ENCODE peak calls at places on chromosomes 12 and 14, in five cellular contexts. P is GM23248, E is neural progenitor cell, D is MM.1S, H is GM23338. Z is an unnamed sample.

GRCh38 chr14:45065951-45066350 is 18.0 kb upstream of the PRPF39 start:
- DNase-seq in P (no peak), E (no peak), H (no peak), D (no peak), Z (no peak)

GRCh38 chr14:61703342-61704129 is 8.2 kb downstream of the HIF1A start:
- DNase-seq in D (no peak), E (no peak), P (peak; percentile 27), H (no peak), Z (no peak)

GRCh38 chr12:101925352-101925751 is 48.0 kb downstream of the DRAM1 start:
- DNase-seq in D (no peak), H (no peak), E (no peak), P (peak; percentile 98), Z (no peak)

GRCh38 chr12:64900540-64900939 is 76.1 kb downstream of the TBC1D30 start:
- DNase-seq in P (peak; percentile 78), H (no peak), E (no peak), D (no peak), Z (no peak)

GRCh38 chr14:54637829-54638446 is 71.0 kb downstream of the SAMD4A start:
- DNase-seq in P (peak; percentile 61), D (no peak), E (no peak), H (no peak), Z (no peak)

GRCh38 chr12:79186506-79186905 is 321.9 kb downstream of the SYT1 start:
- DNase-seq in E (no peak), P (no peak), D (no peak), H (no peak), Z (no peak)

GRCh38 chr12:105644770-105645169 is 314.3 kb downstream of the C12orf75 start:
- DNase-seq in D (no peak), E (no peak), H (no peak), P (no peak), Z (no peak)

GRCh38 chr14:54364555-54365415 is 32.0 kb upstream of the CDKN3 start:
- DNase-seq in H (no peak), D (no peak), P (peak; percentile 81), E (no peak), Z (no peak)

GRCh38 chr14:95961481-95961880 is 77.7 kb upstream of the C14orf132 start:
- DNase-seq in D (no peak), H (no peak), P (no peak), E (no peak), Z (no peak)

GRCh38 chr14:91330846-91331245 is 86.3 kb upstream of the GPR68 start:
- DNase-seq in D (no peak), P (no peak), H (no peak), E (no peak), Z (no peak)

GRCh38 chr12:55728932-55729591 is at the start of gene CD63:
- DNase-seq in H (peak; percentile 77), E (peak; percentile 86), D (peak; percentile 62), P (peak; percentile 95), Z (peak; percentile 75)

GRCh38 chr14:100348779-100349708 is 25.9 kb downstream of the SLC25A47 start:
- DNase-seq in H (no peak), P (no peak), E (no peak), D (no peak), Z (no peak)

GRCh38 chr14:65949711-65950516 is 536.3 kb upstream of the CCDC196 start:
- DNase-seq in P (peak; percentile 46), E (no peak), D (no peak), H (no peak), Z (no peak)

GRCh38 chr12:52346596-52346995 is 20.7 kb downstream of the KRT85 start:
- DNase-seq in H (no peak), E (no peak), D (peak; percentile 22), P (no peak), Z (no peak)

GRCh38 chr12:67590122-67590795 is 58.3 kb upstream of the DYRK2 start:
- DNase-seq in P (no peak), D (no peak), E (no peak), H (no peak), Z (no peak)

GRCh38 chr14:34374998-34375740 is 86.9 kb downstream of the SPTSSA start:
- DNase-seq in E (no peak), H (no peak), D (no peak), P (peak; percentile 26), Z (no peak)

GRCh38 chr12:26017484-26018211 is 59.2 kb downstream of the RASSF8 start:
- DNase-seq in D (peak; percentile 37), E (peak; percentile 85), H (peak; percentile 88), P (peak; percentile 61), Z (peak; percentile 27)

GRCh38 chr12:75543529-75543928 is 32.1 kb upstream of the KRR1 start:
- DNase-seq in D (no peak), P (no peak), E (no peak), H (no peak), Z (no peak)

GRCh38 chr12:67068773-67069450 is 200.2 kb upstream of the CAND1 start:
- DNase-seq in E (peak; percentile 83), D (peak; percentile 62), H (peak; percentile 74), P (peak; percentile 56), Z (peak; percentile 48)

GRCh38 chr14:103393687-103394626 is 8.7 kb downstream of the MARK3 start:
- DNase-seq in P (peak; percentile 71), H (peak; percentile 64), E (peak; percentile 38), D (no peak), Z (peak; percentile 44)

GRCh38 chr12:44286336-44286735 is 450.5 kb downstream of the TMEM117 start:
- DNase-seq in H (no peak), D (no peak), E (no peak), P (peak; percentile 57), Z (no peak)

GRCh38 chr12:90896164-90896563 is 58.8 kb downstream of the CCER1 start:
- DNase-seq in P (peak; percentile 62), H (no peak), D (no peak), E (no peak), Z (no peak)

GRCh38 chr12:105427883-105428282 is 97.4 kb downstream of the C12orf75 start:
- DNase-seq in D (no peak), E (no peak), H (no peak), P (peak; percentile 63), Z (no peak)

GRCh38 chr14:30519961-30520360 is 39.0 kb upstream of the G2E3 start:
- DNase-seq in E (no peak), H (no peak), D (no peak), P (no peak), Z (no peak)

GRCh38 chr12:131211279-131211938 is 257.7 kb downstream of the ADGRD1 start:
- DNase-seq in E (no peak), D (no peak), P (no peak), H (no peak), Z (no peak)

GRCh38 chr14:23094666-23095195 is at the start of gene ACIN1:
- DNase-seq in E (peak; percentile 96), D (peak; percentile 72), H (no peak), P (peak; percentile 90), Z (peak; percentile 94)

GRCh38 chr14:51609987-51610283 is 41.8 kb upstream of the FRMD6 start:
- DNase-seq in H (no peak), D (peak; percentile 64), P (peak; percentile 53), E (no peak), Z (no peak)

GRCh38 chr14:22549981-22550670 is 38.9 kb downstream of the DAD1 start:
- DNase-seq in E (no peak), H (peak; percentile 58), P (no peak), D (no peak), Z (peak; percentile 70)

GRCh38 chr12:49294086-49294803 is 702 bp upstream of the PRPH start:
- DNase-seq in E (peak; percentile 42), H (no peak), D (no peak), P (no peak), Z (no peak)
- TF ChIP-seq EZH2phosphoT487 in E (no peak), H (no peak), D (no peak), P (no peak), Z (no peak)

GRCh38 chr12:29589852-29590251 is 92.4 kb upstream of the OVCH1 start:
- DNase-seq in E (no peak), H (no peak), P (no peak), D (no peak), Z (no peak)

GRCh38 chr12:29595071-29595755 is 97.7 kb upstream of the OVCH1 start:
- DNase-seq in H (no peak), E (no peak), D (no peak), P (no peak), Z (no peak)

GRCh38 chr12:29589271-29589670 is 91.8 kb upstream of the OVCH1 start:
- DNase-seq in D (no peak), H (no peak), P (no peak), E (no peak), Z (no peak)

GRCh38 chr12:29593001-29593400 is 95.5 kb upstream of the OVCH1 start:
- DNase-seq in H (no peak), E (no peak), P (no peak), D (no peak), Z (no peak)

DNA sequence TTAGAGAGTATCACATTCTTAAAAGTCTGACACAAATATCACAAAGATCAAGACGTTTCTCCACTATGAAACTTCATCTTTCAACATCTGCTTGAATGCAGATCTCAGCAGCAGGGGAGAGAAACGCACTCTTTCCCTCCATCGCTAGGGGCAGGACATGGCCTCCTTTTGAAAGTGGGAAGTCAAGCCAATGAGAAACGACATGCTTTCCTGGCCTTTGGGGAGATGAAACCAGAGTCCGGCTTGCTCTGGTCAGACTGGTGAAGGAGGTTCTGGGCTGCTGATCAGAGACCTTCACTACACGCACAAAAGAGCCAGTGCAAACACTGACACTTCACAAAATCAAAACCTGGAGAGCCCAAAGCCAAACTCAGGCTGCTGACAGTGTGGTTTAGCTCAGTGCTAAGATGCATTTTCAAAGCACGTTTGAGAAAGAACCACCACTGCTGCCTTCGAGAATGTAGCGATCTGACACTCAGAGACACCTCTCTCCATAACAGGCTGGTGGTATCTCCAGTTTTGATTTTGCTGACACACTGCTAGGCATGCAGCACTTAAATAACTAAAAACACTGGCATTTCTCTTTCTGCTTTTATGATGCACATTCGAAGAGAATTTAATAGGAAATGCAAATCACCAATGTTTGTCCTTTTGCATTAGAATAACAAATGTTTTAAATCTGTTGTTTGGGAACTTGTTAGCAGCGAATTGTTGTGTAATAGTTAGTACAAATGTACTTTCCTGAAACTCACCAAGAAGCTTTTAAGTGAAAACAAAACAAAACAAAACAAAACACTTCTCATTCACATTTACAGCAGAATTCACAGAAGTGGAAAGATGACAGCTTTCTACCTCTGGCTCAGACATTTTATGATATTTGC is 93.9 kb upstream of the OVCH1 start:
- DNase-seq in H (peak; percentile 77), D (no peak), E (peak; percentile 62), P (peak; percentile 69), Z (no peak)
- TF ChIP-seq EZH2phosphoT487 in H (no peak), D (no peak), E (no peak), P (no peak), Z (no peak)

GRCh38 chr14:71139058-71139946 is 232.0 kb downstream of the PCNX1 start:
- DNase-seq in E (peak; percentile 79), H (peak; percentile 85), D (peak; percentile 31), P (peak; percentile 69), Z (peak; percentile 77)

GRCh38 chr14:71140157-71140556 is 232.9 kb downstream of the PCNX1 start:
- DNase-seq in D (no peak), E (no peak), P (no peak), H (no peak), Z (no peak)

GRCh38 chr14:71141701-71142374 is 234.6 kb downstream of the PCNX1 start:
- DNase-seq in E (no peak), D (no peak), H (no peak), P (peak; percentile 57), Z (no peak)

GRCh38 chr14:71142375-71143038 is 235.2 kb downstream of the PCNX1 start:
- DNase-seq in H (no peak), E (no peak), P (peak; percentile 97), D (peak; percentile 69), Z (peak; percentile 51)

GRCh38 chr14:71143391-71144290 is 236.4 kb downstream of the PCNX1 start:
- DNase-seq in D (no peak), P (peak; percentile 77), H (no peak), E (no peak), Z (no peak)
- TF ChIP-seq EZH2phosphoT487 in D (no peak), P (no peak), H (no peak), E (no peak), Z (no peak)

GRCh38 chr12:120012067-120012621 is 23.1 kb downstream of the BICDL1 start:
- DNase-seq in E (peak; percentile 36), P (peak; percentile 40), D (no peak), H (peak; percentile 78), Z (peak; percentile 6)
- TF ChIP-seq EZH2phosphoT487 in E (no peak), P (no peak), D (no peak), H (no peak), Z (no peak)

Z was measured in OCI-LY7.